ENCODE peak calls at places on chromosomes 12 and 14, in four cellular contexts. One of them, this sample, is unnamed.

GRCh38 chr12:15726029-15726756 is 63.0 kb downstream of the EPS8 start:
- DNase-seq in coronary artery: no peak
- DNase-seq in upper lobe of right lung: no peak
- DNase-seq in HAP-1: no peak
- DNase-seq in this sample: no peak

GRCh38 chr12:66931091-66931490 is 252.2 kb upstream of the GRIP1 start:
- DNase-seq in HAP-1: no peak
- DNase-seq in coronary artery: no peak
- DNase-seq in upper lobe of right lung: no peak
- DNase-seq in this sample: no peak

GRCh38 chr12:53418221-53418620 is 5.4 kb upstream of the AMHR2 start:
- DNase-seq in coronary artery: no peak
- DNase-seq in HAP-1: no peak
- DNase-seq in upper lobe of right lung: no peak
- DNase-seq in this sample: no peak

GRCh38 chr14:93999573-93999972 is 2.5 kb downstream of the CCDC197 start:
- DNase-seq in coronary artery: no peak
- DNase-seq in HAP-1: no peak
- DNase-seq in upper lobe of right lung: no peak
- DNase-seq in this sample: no peak

GRCh38 chr12:129298921-129299320 is 445.6 kb downstream of the GLT1D1 start:
- DNase-seq in HAP-1: no peak
- DNase-seq in coronary artery: no peak
- DNase-seq in upper lobe of right lung: no peak
- DNase-seq in this sample: no peak

GRCh38 chr12:131351319-131352028 is 359.4 kb upstream of the SFSWAP start:
- DNase-seq in upper lobe of right lung: no peak
- DNase-seq in HAP-1: no peak
- DNase-seq in coronary artery: peak
- DNase-seq in this sample: no peak

GRCh38 chr12:106309671-106310313 is 7.3 kb downstream of the TCP11L2 start:
- DNase-seq in upper lobe of right lung: no peak
- DNase-seq in HAP-1: no peak
- DNase-seq in coronary artery: no peak
- DNase-seq in this sample: peak

GRCh38 chr14:88210426-88210825 is 112.6 kb downstream of the KCNK10 start:
- DNase-seq in upper lobe of right lung: no peak
- DNase-seq in HAP-1: no peak
- DNase-seq in coronary artery: no peak
- DNase-seq in this sample: peak

GRCh38 chr12:112833939-112834338 is 42.4 kb downstream of the RPH3A start:
- DNase-seq in coronary artery: no peak
- DNase-seq in HAP-1: no peak
- DNase-seq in upper lobe of right lung: no peak
- DNase-seq in this sample: no peak

GRCh38 chr12:116053479-116054195 is 223.9 kb downstream of the MED13L start:
- DNase-seq in upper lobe of right lung: no peak
- DNase-seq in HAP-1: peak
- DNase-seq in coronary artery: no peak
- DNase-seq in this sample: no peak

GRCh38 chr12:107570721-107571120 is 114.9 kb upstream of the PWP1 start:
- DNase-seq in coronary artery: no peak
- DNase-seq in upper lobe of right lung: no peak
- DNase-seq in HAP-1: no peak
- DNase-seq in this sample: peak

GRCh38 chr12:16384732-16385131 is 37.3 kb downstream of the MGST1 start:
- DNase-seq in HAP-1: no peak
- DNase-seq in upper lobe of right lung: no peak
- DNase-seq in coronary artery: no peak
- DNase-seq in this sample: no peak

GRCh38 chr12:56029666-56030293 is 8.9 kb downstream of the IKZF4 start:
- DNase-seq in HAP-1: peak
- DNase-seq in upper lobe of right lung: no peak
- DNase-seq in coronary artery: no peak
- DNase-seq in this sample: peak

GRCh38 chr14:106872619-106873446 is 1346.5 kb downstream of the TMEM121 start:
- DNase-seq in HAP-1: no peak
- DNase-seq in coronary artery: no peak
- DNase-seq in upper lobe of right lung: peak
- DNase-seq in this sample: no peak

GRCh38 chr14:81153187-81153586 is 67.6 kb downstream of the GTF2A1 start:
- DNase-seq in HAP-1: no peak
- DNase-seq in coronary artery: no peak
- DNase-seq in upper lobe of right lung: no peak
- DNase-seq in this sample: no peak

GRCh38 chr14:94029250-94029649 is 3.1 kb downstream of the OTUB2 start:
- DNase-seq in upper lobe of right lung: no peak
- DNase-seq in coronary artery: no peak
- DNase-seq in HAP-1: no peak
- DNase-seq in this sample: no peak

GRCh38 chr12:18955594-18955993 is 173.9 kb upstream of the PLEKHA5 start:
- DNase-seq in upper lobe of right lung: no peak
- DNase-seq in HAP-1: no peak
- DNase-seq in coronary artery: no peak
- DNase-seq in this sample: no peak

GRCh38 chr12:101042211-101042610 is 167.8 kb downstream of the SLC5A8 start:
- DNase-seq in upper lobe of right lung: no peak
- DNase-seq in HAP-1: no peak
- DNase-seq in coronary artery: no peak
- DNase-seq in this sample: no peak

GRCh38 chr12:106126441-106127288 is 12.1 kb downstream of the NUAK1 start:
- DNase-seq in coronary artery: no peak
- DNase-seq in HAP-1: no peak
- DNase-seq in upper lobe of right lung: no peak
- DNase-seq in this sample: no peak

GRCh38 chr12:19014243-19014642 is 115.3 kb upstream of the PLEKHA5 start:
- DNase-seq in coronary artery: no peak
- DNase-seq in HAP-1: peak
- DNase-seq in upper lobe of right lung: no peak
- DNase-seq in this sample: no peak

GRCh38 chr14:62126885-62127478 is 364.8 kb downstream of the SNAPC1 start:
- DNase-seq in coronary artery: no peak
- DNase-seq in upper lobe of right lung: no peak
- DNase-seq in HAP-1: peak
- DNase-seq in this sample: peak

GRCh38 chr12:80979821-80980220 is 42.1 kb upstream of the LIN7A start:
- DNase-seq in HAP-1: no peak
- DNase-seq in upper lobe of right lung: no peak
- DNase-seq in coronary artery: no peak
- DNase-seq in this sample: no peak

GRCh38 chr12:47120736-47121135 is 41.0 kb upstream of the AMIGO2 start:
- DNase-seq in upper lobe of right lung: no peak
- DNase-seq in HAP-1: no peak
- DNase-seq in coronary artery: no peak
- DNase-seq in this sample: no peak

GRCh38 chr14:50856660-50857059 is 15.2 kb upstream of the ABHD12B start:
- DNase-seq in upper lobe of right lung: no peak
- DNase-seq in coronary artery: no peak
- DNase-seq in HAP-1: no peak
- DNase-seq in this sample: no peak

GRCh38 chr12:110453569-110454296 is 3.6 kb upstream of the ARPC3 start:
- DNase-seq in coronary artery: no peak
- DNase-seq in upper lobe of right lung: no peak
- DNase-seq in HAP-1: no peak
- DNase-seq in this sample: no peak

GRCh38 chr14:64296561-64296960 is 2.4 kb upstream of the ESR2 start:
- DNase-seq in upper lobe of right lung: no peak
- DNase-seq in coronary artery: no peak
- DNase-seq in HAP-1: no peak
- DNase-seq in this sample: peak

GRCh38 chr14:32602699-32603098 is 273.6 kb downstream of the AKAP6 start:
- DNase-seq in upper lobe of right lung: no peak
- DNase-seq in HAP-1: no peak
- DNase-seq in coronary artery: no peak
- DNase-seq in this sample: no peak

GRCh38 chr12:97711392-97711791 is 248.8 kb downstream of the RMST start:
- DNase-seq in HAP-1: no peak
- DNase-seq in coronary artery: no peak
- DNase-seq in upper lobe of right lung: no peak
- DNase-seq in this sample: no peak

GRCh38 chr12:131105736-131106356 is 152.1 kb downstream of the ADGRD1 start:
- DNase-seq in coronary artery: no peak
- DNase-seq in HAP-1: no peak
- DNase-seq in upper lobe of right lung: peak
- DNase-seq in this sample: no peak

GRCh38 chr14:94768521-94769412 is 1.1 kb downstream of the GSC start:
- DNase-seq in coronary artery: no peak
- DNase-seq in upper lobe of right lung: no peak
- DNase-seq in HAP-1: no peak
- DNase-seq in this sample: no peak

GRCh38 chr12:23666866-23667265 is 282.6 kb downstream of the SOX5 start:
- DNase-seq in HAP-1: no peak
- DNase-seq in upper lobe of right lung: no peak
- DNase-seq in coronary artery: no peak
- DNase-seq in this sample: no peak

GRCh38 chr14:52044791-52045522 is 23.9 kb downstream of the NID2 start:
- DNase-seq in HAP-1: no peak
- DNase-seq in upper lobe of right lung: no peak
- DNase-seq in coronary artery: no peak
- DNase-seq in this sample: no peak

GRCh38 chr12:47032644-47033043 is 46.8 kb upstream of the PCED1B start:
- DNase-seq in upper lobe of right lung: no peak
- DNase-seq in HAP-1: peak
- DNase-seq in coronary artery: no peak
- DNase-seq in this sample: peak

GRCh38 chr14:81211844-81212243 is 8.9 kb downstream of the GTF2A1 start:
- DNase-seq in HAP-1: no peak
- DNase-seq in upper lobe of right lung: no peak
- DNase-seq in coronary artery: no peak
- DNase-seq in this sample: peak

GRCh38 chr14:103594265-103594664 is 31.5 kb downstream of the COA8 start:
- DNase-seq in upper lobe of right lung: no peak
- DNase-seq in coronary artery: no peak
- DNase-seq in HAP-1: peak
- DNase-seq in this sample: peak

GRCh38 chr14:69620981-69621380 is 9.6 kb downstream of the SUSD6 start:
- DNase-seq in upper lobe of right lung: no peak
- DNase-seq in coronary artery: no peak
- DNase-seq in HAP-1: no peak
- DNase-seq in this sample: no peak

GRCh38 chr14:67746927-67747326 is 45.2 kb downstream of the RDH12 start:
- DNase-seq in coronary artery: no peak
- DNase-seq in HAP-1: no peak
- DNase-seq in upper lobe of right lung: no peak
- DNase-seq in this sample: no peak

GRCh38 chr14:97073622-97074021 is 276.4 kb downstream of the VRK1 start:
- DNase-seq in HAP-1: no peak
- DNase-seq in upper lobe of right lung: no peak
- DNase-seq in coronary artery: no peak
- DNase-seq in this sample: no peak

DNA sequence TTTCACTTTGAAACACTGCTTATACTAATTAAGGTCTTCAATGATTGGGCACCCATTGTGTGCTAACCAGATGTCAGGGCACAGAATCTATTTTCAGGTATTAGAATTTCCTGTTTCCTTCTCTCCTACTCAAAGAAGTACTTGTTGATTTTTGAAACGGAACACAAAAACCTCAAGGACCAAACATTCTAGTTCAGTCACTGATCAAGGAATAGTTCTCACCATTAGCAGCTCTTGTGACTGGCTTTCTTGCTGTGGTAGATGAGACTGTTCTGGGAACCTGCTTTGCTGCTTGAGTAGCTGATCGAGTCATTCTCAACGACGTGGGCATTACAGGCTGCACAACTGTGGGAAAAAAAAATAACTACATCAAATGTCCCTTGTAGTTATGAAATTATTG is 11.0 kb downstream of the DLGAP5 start:
- DNase-seq in HAP-1: no peak
- DNase-seq in coronary artery: no peak
- DNase-seq in upper lobe of right lung: no peak
- DNase-seq in this sample: no peak
- H3K4me3 ChIP-seq in HAP-1: no peak
- H3K4me3 ChIP-seq in coronary artery: no peak
- H3K4me3 ChIP-seq in upper lobe of right lung: no peak
- H3K4me3 ChIP-seq in this sample: no peak

GRCh38 chr12:76860301-76860700 is 18.5 kb downstream of the CSRP2 start:
- DNase-seq in upper lobe of right lung: no peak
- DNase-seq in HAP-1: no peak
- DNase-seq in coronary artery: no peak
- DNase-seq in this sample: no peak
- H3K4me3 ChIP-seq in upper lobe of right lung: no peak
- H3K4me3 ChIP-seq in HAP-1: no peak
- H3K4me3 ChIP-seq in coronary artery: no peak
- H3K4me3 ChIP-seq in this sample: no peak

GRCh38 chr14:34463598-34463961 is 1.5 kb upstream of the SPTSSA start:
- DNase-seq in coronary artery: no peak
- DNase-seq in upper lobe of right lung: no peak
- DNase-seq in HAP-1: no peak
- DNase-seq in this sample: no peak

GRCh38 chr14:34462132-34462893 is at the start of gene SPTSSA:
- DNase-seq in upper lobe of right lung: peak
- DNase-seq in HAP-1: peak
- DNase-seq in coronary artery: peak
- DNase-seq in this sample: peak

GRCh38 chr14:34460295-34460694 is 1.7 kb downstream of the SPTSSA start:
- DNase-seq in upper lobe of right lung: no peak
- DNase-seq in coronary artery: no peak
- DNase-seq in HAP-1: no peak
- DNase-seq in this sample: no peak

GRCh38 chr14:34461334-34462131 is 507 bp downstream of the SPTSSA start:
- DNase-seq in upper lobe of right lung: peak
- DNase-seq in HAP-1: peak
- DNase-seq in coronary artery: peak
- DNase-seq in this sample: peak

DNA sequence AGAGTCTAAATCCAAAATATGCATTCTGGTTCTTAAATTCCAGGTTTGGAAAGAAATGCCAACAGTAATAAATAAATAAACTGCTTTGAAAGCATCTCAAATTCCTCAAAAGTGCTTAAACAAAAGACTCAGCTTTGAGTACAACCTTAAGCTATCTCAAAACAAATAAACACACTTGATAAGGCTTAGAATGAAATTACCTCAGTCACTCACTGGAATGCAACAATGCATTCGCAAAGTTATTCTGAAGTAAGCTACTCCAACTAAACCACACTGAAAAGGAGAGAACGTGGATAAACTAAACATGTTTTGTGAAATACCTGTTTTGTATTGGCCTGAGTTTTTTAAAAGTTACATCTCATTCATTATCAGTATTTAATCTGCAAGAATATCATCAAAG is 1.2 kb downstream of the SPTSSA start:
- DNase-seq in coronary artery: no peak
- DNase-seq in upper lobe of right lung: no peak
- DNase-seq in HAP-1: peak
- DNase-seq in this sample: peak
- H3K4me3 ChIP-seq in coronary artery: peak
- H3K4me3 ChIP-seq in upper lobe of right lung: peak
- H3K4me3 ChIP-seq in HAP-1: peak
- H3K4me3 ChIP-seq in this sample: peak

DNA sequence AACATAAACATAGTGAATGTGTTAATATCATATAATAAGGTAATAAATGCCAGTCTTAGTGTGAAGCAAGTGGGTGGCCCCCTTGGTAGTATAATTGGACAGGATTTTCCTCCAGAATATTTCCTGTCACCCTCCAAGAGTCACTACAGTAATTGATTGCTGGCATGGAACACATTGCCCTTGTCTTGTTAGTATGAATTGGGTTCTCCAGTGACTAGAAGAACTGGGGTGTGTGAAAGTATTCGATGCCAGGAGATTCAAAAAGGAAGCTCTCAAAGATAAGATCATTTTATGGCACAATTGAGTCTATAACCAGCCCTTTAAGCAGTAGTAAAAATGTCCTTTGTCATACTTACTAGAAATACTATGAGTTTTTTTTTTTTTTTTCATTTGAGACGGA is 128.1 kb downstream of the MON2 start:
- DNase-seq in HAP-1: no peak
- DNase-seq in upper lobe of right lung: no peak
- DNase-seq in coronary artery: no peak
- DNase-seq in this sample: no peak
- H3K4me3 ChIP-seq in HAP-1: no peak
- H3K4me3 ChIP-seq in upper lobe of right lung: no peak
- H3K4me3 ChIP-seq in coronary artery: no peak
- H3K4me3 ChIP-seq in this sample: no peak

This sample was measured in cardiac muscle cell.